ENCODE peak calls at places on chromosomes 11 and 22, in four cellular contexts. U is K562, V is A549, Q is HepG2. H is an unnamed sample.

GRCh38 chr22:50242406-50242949 is 2.3 kb downstream of the TUBGCP6 start:
- DNase-seq in U (no peak), V (no peak), Q (no peak), H (no peak)

GRCh38 chr22:42743501-42743991 is 22.9 kb upstream of the A4GALT start:
- DNase-seq in U (no peak), V (no peak), Q (peak; percentile 83), H (no peak)

GRCh38 chr11:119712459-119713360 is 16.3 kb downstream of the NECTIN1 start:
- DNase-seq in U (no peak), V (no peak), Q (no peak), H (no peak)

GRCh38 chr11:41659990-41660389 is 200.5 kb upstream of the LRRC4C start:
- DNase-seq in U (no peak), V (no peak), Q (no peak), H (no peak)

GRCh38 chr22:45731041-45731797 is 59.6 kb downstream of the ATXN10 start:
- DNase-seq in U (no peak), V (peak; percentile 25), Q (no peak), H (peak; percentile 65)

GRCh38 chr22:40053460-40053859 is 58.7 kb downstream of the FAM83F start:
- DNase-seq in U (no peak), V (no peak), Q (no peak), H (no peak)

GRCh38 chr11:8267831-8268529 is 4.3 kb upstream of the LMO1 start:
- DNase-seq in U (no peak), V (peak; percentile 67), Q (no peak), H (no peak)

GRCh38 chr22:42296381-42296853 is 26.0 kb upstream of the TCF20 start:
- DNase-seq in U (no peak), V (no peak), Q (no peak), H (no peak)

GRCh38 chr11:12727556-12728070 is 53.4 kb downstream of the TEAD1 start:
- DNase-seq in U (no peak), V (no peak), Q (no peak), H (peak; percentile 76)

GRCh38 chr11:119687220-119688046 is 41.6 kb downstream of the NECTIN1 start:
- DNase-seq in U (no peak), V (no peak), Q (no peak), H (no peak)

DNA sequence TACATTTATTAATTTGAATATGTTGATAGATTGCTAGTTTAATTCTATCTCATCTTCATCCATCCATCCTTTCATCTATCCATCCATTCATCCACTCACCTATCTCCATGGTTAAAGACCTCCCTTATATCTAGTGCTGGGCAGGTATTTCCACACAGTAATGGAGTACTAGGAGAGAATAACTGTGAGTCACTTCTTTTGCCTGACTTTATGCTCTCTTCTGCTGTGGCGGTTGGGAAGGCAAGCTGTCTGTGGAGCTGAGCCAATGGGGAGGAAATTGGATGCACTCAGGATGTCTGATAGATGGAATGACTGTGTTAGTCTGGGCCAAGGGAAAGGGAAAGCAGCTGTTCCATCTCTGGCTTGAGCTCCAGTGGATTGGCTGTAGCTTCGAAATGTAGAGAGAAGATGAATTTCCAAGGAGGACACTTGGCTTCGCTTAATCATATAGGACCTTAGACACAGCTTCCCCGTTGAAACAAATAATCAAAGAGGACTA is 60.3 kb downstream of the NELL1 start:
- DNase-seq in U (no peak), V (no peak), Q (no peak), H (no peak)
- TF ChIP-seq USF2 in U (no peak), V (no peak), Q (no peak), H (no peak)

DNA sequence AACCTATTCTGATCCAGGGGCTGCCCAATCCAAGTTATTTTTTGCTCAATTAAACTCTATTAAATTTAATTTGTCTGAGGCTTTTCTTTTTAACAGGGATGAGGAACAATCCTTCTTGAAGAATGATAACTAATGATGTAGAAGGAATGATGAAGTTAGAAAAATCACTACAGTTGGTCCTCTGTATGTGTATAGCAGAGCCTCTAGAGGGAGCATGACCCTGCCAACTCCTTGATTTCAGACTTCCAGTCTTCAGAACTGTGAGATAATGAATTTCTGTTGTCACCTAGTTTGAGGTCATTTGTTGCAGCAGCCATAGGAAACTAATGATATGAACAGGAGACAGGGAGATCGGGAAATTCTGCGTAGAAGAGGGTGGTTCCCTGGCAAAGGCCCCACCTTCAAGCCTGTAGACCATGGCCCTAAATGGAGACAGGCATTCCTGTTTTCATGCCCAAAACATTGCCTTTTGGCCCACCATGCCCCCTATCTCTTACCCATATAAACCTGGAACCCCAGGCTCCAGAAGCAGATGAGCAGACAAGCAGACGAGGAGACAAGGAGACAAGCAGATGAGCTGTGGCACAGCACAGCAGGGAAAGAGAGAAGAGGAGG is 7.7 kb upstream of the QSER1 start:
- DNase-seq in U (peak; percentile 38), V (no peak), Q (no peak), H (no peak)
- TF ChIP-seq MAZ in U (no peak), V (no peak), Q (no peak), H (no peak)

GRCh38 chr22:47053865-47054185 is 291.4 kb downstream of the TBC1D22A start:
- DNase-seq in U (no peak), V (no peak), Q (no peak), H (peak; percentile 73)
- TF ChIP-seq CEBPB in U (no peak), V (no peak), Q (no peak), H (no peak)

GRCh38 chr11:108221401-108221800 is 1.0 kb downstream of the NPAT start:
- DNase-seq in U (peak; percentile 23), V (no peak), Q (no peak), H (peak; percentile 45)
- TF ChIP-seq USF2 in U (no peak), V (no peak), Q (no peak), H (no peak)

GRCh38 chr11:131693756-131694155 is 323.3 kb downstream of the NTM start:
- DNase-seq in U (no peak), V (no peak), Q (no peak), H (no peak)
- TF ChIP-seq MAZ in U (no peak), V (no peak), Q (no peak), H (no peak)

DNA sequence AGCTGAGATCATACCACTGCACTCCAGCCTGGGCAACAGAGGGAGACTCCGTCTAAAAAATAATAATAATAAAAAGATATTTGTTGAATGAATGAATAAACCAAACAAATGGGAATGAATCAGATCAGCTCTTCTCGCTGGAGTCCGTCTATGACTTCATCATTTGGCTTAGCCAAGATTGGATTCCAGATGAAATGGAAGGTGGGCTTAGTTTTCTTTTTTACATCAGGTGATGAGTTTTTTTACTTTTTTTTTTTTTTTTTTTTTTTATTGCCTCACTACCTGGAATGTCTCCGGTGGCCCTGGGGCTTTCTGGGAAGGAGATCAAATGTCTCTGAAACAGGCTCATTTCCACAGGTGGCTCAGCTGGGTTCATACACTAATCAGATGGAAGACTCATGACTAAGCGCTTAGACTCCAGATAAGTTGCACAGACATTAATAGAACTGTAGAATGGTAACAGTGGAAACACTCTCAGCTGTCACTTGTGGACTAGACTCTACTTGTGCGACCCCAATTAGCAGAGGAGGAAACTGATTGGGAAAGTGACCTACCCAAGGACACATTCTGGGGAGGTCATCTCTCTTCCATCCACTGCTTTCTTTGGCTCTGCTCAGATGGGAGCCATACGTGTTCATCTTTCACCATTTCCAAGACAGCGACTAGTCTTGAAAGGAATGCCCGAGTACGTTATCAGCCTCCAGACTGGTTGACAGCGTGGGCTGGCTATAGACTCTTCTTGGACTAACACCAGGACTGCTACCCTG is 20.5 kb upstream of the RBFOX2 start:
- DNase-seq in U (peak; percentile 60), V (no peak), Q (no peak), H (peak; percentile 77)
- TF ChIP-seq CEBPB in U (no peak), V (no peak), Q (no peak), H (no peak)

GRCh38 chr11:44624761-44625221 is 59.3 kb downstream of the CD82 start:
- DNase-seq in U (no peak), V (no peak), Q (no peak), H (no peak)
- TF ChIP-seq USF2 in U (no peak), V (no peak), Q (no peak), H (no peak)